ENCODE peak calls at places on chromosomes 3 and 15, in eight cellular contexts. D is kidney epithelial cell, Q is Peyer's patch, L is spleen, N is ascending aorta, Y is GM12864, F is colonic mucosa, B is GM10248. O is an unnamed sample.

GRCh38 chr3:190108789-190109188 is 11.9 kb downstream of the P3H2 start:
- DNase-seq in Q (no peak), L (no peak), B (no peak), F (no peak), D (no peak), Y (no peak), N (no peak), O (no peak)

GRCh38 chr3:94416768-94417167 is 353.9 kb downstream of the NSUN3 start:
- DNase-seq in N (no peak), Q (no peak), F (no peak), D (no peak), B (no peak), L (no peak), Y (no peak), O (peak)

GRCh38 chr3:45607790-45608189 is 13.2 kb downstream of the LIMD1 start:
- DNase-seq in Q (no peak), B (no peak), D (no peak), N (no peak), L (peak), F (no peak), Y (no peak), O (peak)

GRCh38 chr3:76566211-76566534 is 473.7 kb upstream of the ROBO2 start:
- DNase-seq in L (no peak), F (no peak), D (no peak), Y (no peak), N (no peak), B (no peak), Q (no peak), O (no peak)

GRCh38 chr3:62587169-62587568 is 213.8 kb upstream of the FEZF2 start:
- DNase-seq in D (no peak), Y (no peak), L (no peak), Q (no peak), B (no peak), F (no peak), N (no peak), O (peak)

GRCh38 chr3:27720029-27720518 is 2.0 kb downstream of the EOMES start:
- DNase-seq in Q (no peak), D (no peak), L (peak), F (no peak), Y (no peak), N (no peak), B (no peak), O (no peak)

GRCh38 chr3:124887177-124887995 is at the start of gene ITGB5:
- DNase-seq in L (peak), Y (no peak), B (peak), D (no peak), N (peak), Q (peak), F (peak), O (peak)

GRCh38 chr3:128693696-128694095 is 32.3 kb upstream of the RAB7A start:
- DNase-seq in F (no peak), D (no peak), L (no peak), Q (no peak), N (no peak), Y (no peak), B (no peak), O (no peak)

GRCh38 chr3:15276028-15276717 is 56.2 kb downstream of the SH3BP5 start:
- DNase-seq in Y (no peak), D (no peak), B (no peak), F (no peak), N (peak), L (no peak), Q (no peak), O (peak)

GRCh38 chr3:71879089-71879488 is 94.1 kb upstream of the PROK2 start:
- DNase-seq in N (no peak), Y (no peak), B (no peak), F (no peak), L (no peak), Q (no peak), D (no peak), O (no peak)
- TF ChIP-seq CTCF in N (no peak), Y (no peak), B (no peak), F (no peak), L (no peak), Q (no peak), D (no peak), O (no peak)

GRCh38 chr3:60423556-60423955 is 827.7 kb downstream of the FHIT start:
- DNase-seq in N (no peak), L (no peak), Y (no peak), B (no peak), D (no peak), F (no peak), Q (no peak), O (no peak)

GRCh38 chr3:60421749-60422467 is 829.3 kb downstream of the FHIT start:
- DNase-seq in Q (no peak), N (no peak), Y (no peak), B (no peak), D (no peak), L (no peak), F (no peak), O (no peak)

GRCh38 chr3:60414047-60414446 is 837.2 kb downstream of the FHIT start:
- DNase-seq in F (no peak), N (no peak), D (no peak), B (no peak), Y (no peak), Q (no peak), L (no peak), O (no peak)

GRCh38 chr3:60417590-60417989 is 833.7 kb downstream of the FHIT start:
- DNase-seq in D (no peak), N (no peak), F (no peak), B (no peak), L (no peak), Q (no peak), Y (no peak), O (no peak)
- TF ChIP-seq CTCF in D (no peak), N (no peak), F (no peak), B (no peak), L (no peak), Q (no peak), Y (no peak), O (no peak)

GRCh38 chr3:194869482-194870169 is 183.9 kb downstream of the FAM43A start:
- DNase-seq in L (no peak), B (no peak), D (no peak), Y (no peak), Q (no peak), N (no peak), F (no peak), O (peak)

GRCh38 chr3:194871864-194872668 is 186.4 kb downstream of the FAM43A start:
- DNase-seq in B (no peak), Q (peak), Y (no peak), N (peak), D (no peak), F (peak), L (no peak), O (peak)

GRCh38 chr3:194870394-194871110 is 184.9 kb downstream of the FAM43A start:
- DNase-seq in F (peak), B (no peak), Y (no peak), Q (no peak), L (no peak), N (peak), D (no peak), O (peak)

GRCh38 chr3:194872669-194872977 is 186.9 kb downstream of the FAM43A start:
- DNase-seq in B (no peak), D (no peak), L (no peak), Y (no peak), F (no peak), N (peak), Q (no peak), O (peak)

DNA sequence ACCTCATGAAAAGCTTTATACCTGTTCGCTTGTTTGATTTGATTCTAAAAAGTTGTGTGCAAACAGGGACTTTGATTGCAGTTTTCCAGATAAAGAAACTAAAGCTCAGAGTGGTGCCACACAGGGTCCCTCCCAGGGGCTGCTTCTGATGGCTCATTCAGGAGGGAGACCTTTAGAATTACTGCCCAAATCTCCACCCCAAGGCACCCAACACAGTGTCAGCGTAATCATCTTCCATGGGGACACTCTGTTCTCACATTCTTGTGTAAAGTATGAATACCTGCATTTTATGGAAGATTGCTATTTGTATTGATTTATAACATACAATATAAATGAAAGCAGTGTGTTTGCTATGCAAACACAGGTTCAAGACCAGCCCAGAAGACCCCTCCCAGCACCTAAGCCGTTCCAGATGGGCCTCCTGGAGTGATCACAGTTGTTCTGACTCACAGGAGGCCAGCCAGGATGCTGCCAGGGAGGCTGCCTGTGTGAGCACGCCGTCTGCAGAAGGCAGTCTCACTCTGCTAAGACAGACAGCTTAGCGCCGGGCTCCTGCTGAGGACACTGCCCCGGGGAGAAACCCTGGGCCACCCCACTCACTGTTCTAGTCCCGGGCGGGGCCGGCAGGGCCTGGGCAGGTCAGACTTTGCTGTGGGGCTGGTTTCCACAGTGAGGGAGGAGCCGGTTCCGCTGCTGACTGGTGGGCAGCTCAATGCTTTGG is 185.6 kb downstream of the FAM43A start:
- DNase-seq in N (peak), Y (no peak), F (peak), L (peak), B (peak), Q (peak), D (no peak), O (peak)
- TF ChIP-seq CTCF in N (no peak), Y (no peak), F (no peak), L (no peak), B (no peak), Q (peak), D (no peak), O (no peak)

DNA sequence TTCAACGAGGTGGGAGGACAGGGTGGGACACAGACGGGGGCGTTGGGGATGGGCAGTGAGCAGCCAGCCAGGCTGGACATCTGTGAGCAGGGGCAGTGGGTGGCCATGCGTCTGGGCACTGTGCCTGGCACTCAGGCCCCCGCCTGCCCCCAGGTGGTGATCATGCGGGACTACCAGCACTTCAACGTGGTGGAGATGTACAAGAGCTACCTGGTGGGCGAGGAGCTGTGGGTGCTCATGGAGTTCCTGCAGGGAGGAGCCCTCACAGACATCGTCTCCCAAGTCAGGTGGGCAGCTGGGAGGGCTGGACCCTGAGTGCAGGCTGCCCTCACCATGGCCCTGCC is 10.2 kb downstream of the ANKRD63 start:
- DNase-seq in B (no peak), F (no peak), N (no peak), D (no peak), Y (no peak), Q (no peak), L (no peak), O (no peak)
- TF ChIP-seq CTCF in B (no peak), F (no peak), N (no peak), D (peak), Y (peak), Q (no peak), L (no peak), O (no peak)

DNA sequence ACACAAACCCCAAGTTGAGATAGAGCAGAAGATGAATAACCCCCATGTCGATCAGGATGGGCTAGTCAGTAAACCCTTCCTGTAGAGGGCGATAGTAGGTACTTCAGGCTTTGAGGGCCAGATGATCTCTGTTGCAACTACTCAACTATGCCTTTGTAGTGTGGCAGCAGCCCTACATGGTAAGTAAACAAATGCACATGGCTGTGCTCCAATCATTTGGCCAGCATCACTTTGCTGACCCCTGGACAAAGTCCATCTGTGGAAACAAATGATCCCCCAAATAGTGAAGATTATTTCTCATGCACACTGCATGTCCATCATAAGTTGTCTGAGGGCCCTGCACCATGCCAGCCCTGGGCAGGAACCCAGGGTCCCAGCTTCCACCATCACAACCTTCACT is 402.2 kb upstream of the PROK2 start:
- DNase-seq in D (no peak), F (no peak), L (no peak), Q (no peak), N (no peak), Y (no peak), B (peak), O (no peak)
- TF ChIP-seq CTCF in D (no peak), F (no peak), L (no peak), Q (no peak), N (no peak), Y (peak), B (no peak), O (no peak)

GRCh38 chr3:25904248-25904647 is 114.4 kb downstream of the OXSM start:
- DNase-seq in Q (no peak), N (no peak), F (no peak), Y (no peak), L (no peak), D (no peak), B (no peak), O (no peak)
- TF ChIP-seq CTCF in Q (no peak), N (no peak), F (no peak), Y (peak), L (no peak), D (peak), B (no peak), O (no peak)